ENCODE peak calls at places on chromosomes 7 and 10, in ten cellular contexts. One of them, this sample, is unnamed.

GRCh38 chr10:42990016-42990720 is 86.7 kb upstream of the RET start:
- DNase-seq in lower lobe of right lung: peak; percentile 34
- DNase-seq in pancreas: no peak
- DNase-seq in psoas muscle: no peak
- DNase-seq in bronchial epithelial cell: no peak
- DNase-seq in HepG2: no peak
- DNase-seq in HL-60: no peak
- DNase-seq in astrocyte of the spinal cord: no peak
- DNase-seq in mesenchymal stem cell: no peak
- DNase-seq in retinal pigment epithelial cell: no peak
- DNase-seq in this sample: no peak

GRCh38 chr7:66183700-66184099 is 21.4 kb upstream of the TPST1 start:
- DNase-seq in lower lobe of right lung: no peak
- DNase-seq in pancreas: no peak
- DNase-seq in psoas muscle: no peak
- DNase-seq in bronchial epithelial cell: peak; percentile 88
- DNase-seq in HepG2: no peak
- DNase-seq in HL-60: no peak
- DNase-seq in astrocyte of the spinal cord: peak; percentile 59
- DNase-seq in mesenchymal stem cell: peak; percentile 96
- DNase-seq in retinal pigment epithelial cell: peak; percentile 90
- DNase-seq in this sample: no peak

GRCh38 chr7:55971045-55971444 is 6.7 kb downstream of the NIPSNAP2 start:
- DNase-seq in lower lobe of right lung: no peak
- DNase-seq in pancreas: no peak
- DNase-seq in psoas muscle: no peak
- DNase-seq in bronchial epithelial cell: no peak
- DNase-seq in HepG2: no peak
- DNase-seq in HL-60: no peak
- DNase-seq in astrocyte of the spinal cord: no peak
- DNase-seq in mesenchymal stem cell: no peak
- DNase-seq in retinal pigment epithelial cell: no peak
- DNase-seq in this sample: no peak

GRCh38 chr7:21996641-21997040 is 50.9 kb upstream of the CDCA7L start:
- DNase-seq in lower lobe of right lung: no peak
- DNase-seq in pancreas: no peak
- DNase-seq in psoas muscle: no peak
- DNase-seq in bronchial epithelial cell: peak; percentile 98
- DNase-seq in HepG2: no peak
- DNase-seq in HL-60: no peak
- DNase-seq in astrocyte of the spinal cord: no peak
- DNase-seq in mesenchymal stem cell: no peak
- DNase-seq in retinal pigment epithelial cell: no peak
- DNase-seq in this sample: no peak

GRCh38 chr7:107294182-107294581 is 125.4 kb downstream of the HBP1 start:
- DNase-seq in lower lobe of right lung: no peak
- DNase-seq in pancreas: no peak
- DNase-seq in psoas muscle: no peak
- DNase-seq in bronchial epithelial cell: no peak
- DNase-seq in HepG2: no peak
- DNase-seq in HL-60: no peak
- DNase-seq in astrocyte of the spinal cord: no peak
- DNase-seq in mesenchymal stem cell: no peak
- DNase-seq in retinal pigment epithelial cell: no peak
- DNase-seq in this sample: no peak

GRCh38 chr7:102291056-102291915 is 4.6 kb downstream of the SH2B2 start:
- DNase-seq in lower lobe of right lung: no peak
- DNase-seq in pancreas: no peak
- DNase-seq in psoas muscle: no peak
- DNase-seq in bronchial epithelial cell: peak; percentile 29
- DNase-seq in HepG2: no peak
- DNase-seq in HL-60: no peak
- DNase-seq in astrocyte of the spinal cord: no peak
- DNase-seq in mesenchymal stem cell: no peak
- DNase-seq in retinal pigment epithelial cell: no peak
- DNase-seq in this sample: no peak

GRCh38 chr10:17867056-17867455 is 57.9 kb downstream of the MRC1 start:
- DNase-seq in lower lobe of right lung: no peak
- DNase-seq in pancreas: no peak
- DNase-seq in psoas muscle: no peak
- DNase-seq in bronchial epithelial cell: no peak
- DNase-seq in HepG2: no peak
- DNase-seq in HL-60: no peak
- DNase-seq in astrocyte of the spinal cord: no peak
- DNase-seq in mesenchymal stem cell: no peak
- DNase-seq in retinal pigment epithelial cell: no peak
- DNase-seq in this sample: no peak

GRCh38 chr7:146655928-146656797 is 539.6 kb downstream of the CNTNAP2 start:
- DNase-seq in lower lobe of right lung: no peak
- DNase-seq in pancreas: no peak
- DNase-seq in psoas muscle: no peak
- DNase-seq in bronchial epithelial cell: no peak
- DNase-seq in HepG2: no peak
- DNase-seq in HL-60: peak; percentile 61
- DNase-seq in astrocyte of the spinal cord: no peak
- DNase-seq in mesenchymal stem cell: peak; percentile 9
- DNase-seq in retinal pigment epithelial cell: no peak
- DNase-seq in this sample: no peak

GRCh38 chr7:88111136-88111748 is 108.6 kb downstream of the SRI start:
- DNase-seq in lower lobe of right lung: no peak
- DNase-seq in pancreas: no peak
- DNase-seq in psoas muscle: no peak
- DNase-seq in bronchial epithelial cell: peak; percentile 59
- DNase-seq in HepG2: peak; percentile 35
- DNase-seq in HL-60: no peak
- DNase-seq in astrocyte of the spinal cord: peak; percentile 74
- DNase-seq in mesenchymal stem cell: peak; percentile 43
- DNase-seq in retinal pigment epithelial cell: peak; percentile 11
- DNase-seq in this sample: peak; percentile 46

GRCh38 chr7:131336956-131337355 is 9.3 kb downstream of the MKLN1 start:
- DNase-seq in lower lobe of right lung: no peak
- DNase-seq in pancreas: no peak
- DNase-seq in psoas muscle: no peak
- DNase-seq in bronchial epithelial cell: no peak
- DNase-seq in HepG2: peak; percentile 20
- DNase-seq in HL-60: peak; percentile 35
- DNase-seq in astrocyte of the spinal cord: peak; percentile 33
- DNase-seq in mesenchymal stem cell: peak; percentile 45
- DNase-seq in retinal pigment epithelial cell: no peak
- DNase-seq in this sample: no peak

GRCh38 chr7:76512941-76513816 is 2.8 kb downstream of the UPK3B start:
- DNase-seq in lower lobe of right lung: no peak
- DNase-seq in pancreas: no peak
- DNase-seq in psoas muscle: peak; percentile 15
- DNase-seq in bronchial epithelial cell: no peak
- DNase-seq in HepG2: peak; percentile 54
- DNase-seq in HL-60: no peak
- DNase-seq in astrocyte of the spinal cord: no peak
- DNase-seq in mesenchymal stem cell: peak; percentile 34
- DNase-seq in retinal pigment epithelial cell: no peak
- DNase-seq in this sample: no peak

GRCh38 chr10:119139464-119140067 is 25.9 kb downstream of the SFXN4 start:
- DNase-seq in lower lobe of right lung: peak; percentile 52
- DNase-seq in pancreas: no peak
- DNase-seq in psoas muscle: no peak
- DNase-seq in bronchial epithelial cell: peak; percentile 41
- DNase-seq in HepG2: peak; percentile 28
- DNase-seq in HL-60: no peak
- DNase-seq in astrocyte of the spinal cord: no peak
- DNase-seq in mesenchymal stem cell: peak; percentile 32
- DNase-seq in retinal pigment epithelial cell: no peak
- DNase-seq in this sample: no peak

GRCh38 chr7:1947586-1948217 is 277.6 kb downstream of the ELFN1 start:
- DNase-seq in lower lobe of right lung: peak; percentile 39
- DNase-seq in pancreas: no peak
- DNase-seq in psoas muscle: peak; percentile 11
- DNase-seq in bronchial epithelial cell: no peak
- DNase-seq in HepG2: no peak
- DNase-seq in HL-60: no peak
- DNase-seq in astrocyte of the spinal cord: no peak
- DNase-seq in mesenchymal stem cell: no peak
- DNase-seq in retinal pigment epithelial cell: no peak
- DNase-seq in this sample: no peak

GRCh38 chr7:70406419-70407189 is 725.3 kb upstream of the GALNT17 start:
- DNase-seq in lower lobe of right lung: no peak
- DNase-seq in pancreas: no peak
- DNase-seq in psoas muscle: no peak
- DNase-seq in bronchial epithelial cell: no peak
- DNase-seq in HepG2: no peak
- DNase-seq in HL-60: no peak
- DNase-seq in astrocyte of the spinal cord: no peak
- DNase-seq in mesenchymal stem cell: no peak
- DNase-seq in retinal pigment epithelial cell: no peak
- DNase-seq in this sample: no peak

GRCh38 chr7:83005410-83005809 is 157.3 kb downstream of the PCLO start:
- DNase-seq in lower lobe of right lung: no peak
- DNase-seq in pancreas: no peak
- DNase-seq in psoas muscle: no peak
- DNase-seq in bronchial epithelial cell: peak; percentile 13
- DNase-seq in HepG2: no peak
- DNase-seq in HL-60: no peak
- DNase-seq in astrocyte of the spinal cord: peak; percentile 14
- DNase-seq in mesenchymal stem cell: peak; percentile 34
- DNase-seq in retinal pigment epithelial cell: no peak
- DNase-seq in this sample: no peak

GRCh38 chr7:102426268-102427031 is 6.9 kb upstream of the ORAI2 start:
- DNase-seq in lower lobe of right lung: peak; percentile 71
- DNase-seq in pancreas: no peak
- DNase-seq in psoas muscle: no peak
- DNase-seq in bronchial epithelial cell: no peak
- DNase-seq in HepG2: no peak
- DNase-seq in HL-60: peak; percentile 60
- DNase-seq in astrocyte of the spinal cord: no peak
- DNase-seq in mesenchymal stem cell: no peak
- DNase-seq in retinal pigment epithelial cell: no peak
- DNase-seq in this sample: no peak

GRCh38 chr7:5607958-5608656 is 173.4 kb downstream of the RNF216 start:
- DNase-seq in lower lobe of right lung: no peak
- DNase-seq in pancreas: no peak
- DNase-seq in psoas muscle: no peak
- DNase-seq in bronchial epithelial cell: peak; percentile 91
- DNase-seq in HepG2: no peak
- DNase-seq in HL-60: no peak
- DNase-seq in astrocyte of the spinal cord: no peak
- DNase-seq in mesenchymal stem cell: no peak
- DNase-seq in retinal pigment epithelial cell: no peak
- DNase-seq in this sample: no peak

GRCh38 chr7:42929449-42929848 is 2.5 kb downstream of the PSMA2 start:
- DNase-seq in lower lobe of right lung: no peak
- DNase-seq in pancreas: no peak
- DNase-seq in psoas muscle: no peak
- DNase-seq in bronchial epithelial cell: no peak
- DNase-seq in HepG2: no peak
- DNase-seq in HL-60: no peak
- DNase-seq in astrocyte of the spinal cord: no peak
- DNase-seq in mesenchymal stem cell: no peak
- DNase-seq in retinal pigment epithelial cell: no peak
- DNase-seq in this sample: no peak

GRCh38 chr7:42930889-42931288 is 1.1 kb downstream of the PSMA2 start:
- DNase-seq in lower lobe of right lung: no peak
- DNase-seq in pancreas: no peak
- DNase-seq in psoas muscle: no peak
- DNase-seq in bronchial epithelial cell: no peak
- DNase-seq in HepG2: no peak
- DNase-seq in HL-60: no peak
- DNase-seq in astrocyte of the spinal cord: peak; percentile 5
- DNase-seq in mesenchymal stem cell: peak; percentile 22
- DNase-seq in retinal pigment epithelial cell: no peak
- DNase-seq in this sample: no peak

GRCh38 chr7:42931447-42931833 is 534 bp downstream of the PSMA2 start:
- DNase-seq in lower lobe of right lung: no peak
- DNase-seq in pancreas: no peak
- DNase-seq in psoas muscle: no peak
- DNase-seq in bronchial epithelial cell: no peak
- DNase-seq in HepG2: no peak
- DNase-seq in HL-60: no peak
- DNase-seq in astrocyte of the spinal cord: no peak
- DNase-seq in mesenchymal stem cell: peak; percentile 66
- DNase-seq in retinal pigment epithelial cell: no peak
- DNase-seq in this sample: no peak

GRCh38 chr7:42926204-42926603 is 5.8 kb downstream of the PSMA2 start:
- DNase-seq in lower lobe of right lung: no peak
- DNase-seq in pancreas: no peak
- DNase-seq in psoas muscle: no peak
- DNase-seq in bronchial epithelial cell: no peak
- DNase-seq in HepG2: no peak
- DNase-seq in HL-60: no peak
- DNase-seq in astrocyte of the spinal cord: no peak
- DNase-seq in mesenchymal stem cell: no peak
- DNase-seq in retinal pigment epithelial cell: no peak
- DNase-seq in this sample: no peak

GRCh38 chr7:42928754-42929153 is 3.2 kb downstream of the PSMA2 start:
- DNase-seq in lower lobe of right lung: no peak
- DNase-seq in pancreas: no peak
- DNase-seq in psoas muscle: no peak
- DNase-seq in bronchial epithelial cell: no peak
- DNase-seq in HepG2: no peak
- DNase-seq in HL-60: no peak
- DNase-seq in astrocyte of the spinal cord: no peak
- DNase-seq in mesenchymal stem cell: no peak
- DNase-seq in retinal pigment epithelial cell: no peak
- DNase-seq in this sample: no peak
- H3K4me3 ChIP-seq in lower lobe of right lung: no peak overlapping the region
- H3K4me3 ChIP-seq in pancreas: no peak overlapping the region
- H3K4me3 ChIP-seq in psoas muscle: no peak overlapping the region
- H3K4me3 ChIP-seq in bronchial epithelial cell: no peak overlapping the region
- H3K4me3 ChIP-seq in HepG2: no peak overlapping the region
- H3K4me3 ChIP-seq in HL-60: no peak overlapping the region
- H3K4me3 ChIP-seq in astrocyte of the spinal cord: no peak overlapping the region
- H3K4me3 ChIP-seq in mesenchymal stem cell: no peak overlapping the region
- H3K4me3 ChIP-seq in retinal pigment epithelial cell: no peak overlapping the region
- H3K4me3 ChIP-seq in this sample: no peak overlapping the region

GRCh38 chr7:139683137-139683871 is 94.5 kb downstream of the HIPK2 start:
- DNase-seq in lower lobe of right lung: no peak
- DNase-seq in pancreas: no peak
- DNase-seq in psoas muscle: no peak
- DNase-seq in bronchial epithelial cell: peak; percentile 36
- DNase-seq in HepG2: no peak
- DNase-seq in HL-60: no peak
- DNase-seq in astrocyte of the spinal cord: peak; percentile 79
- DNase-seq in mesenchymal stem cell: peak; percentile 78
- DNase-seq in retinal pigment epithelial cell: no peak
- DNase-seq in this sample: no peak
- H3K4me3 ChIP-seq in lower lobe of right lung: no peak overlapping the region
- H3K4me3 ChIP-seq in pancreas: no peak overlapping the region
- H3K4me3 ChIP-seq in psoas muscle: no peak overlapping the region
- H3K4me3 ChIP-seq in bronchial epithelial cell: no peak overlapping the region
- H3K4me3 ChIP-seq in HepG2: no peak overlapping the region
- H3K4me3 ChIP-seq in HL-60: no peak overlapping the region
- H3K4me3 ChIP-seq in astrocyte of the spinal cord: no peak overlapping the region
- H3K4me3 ChIP-seq in mesenchymal stem cell: no peak overlapping the region
- H3K4me3 ChIP-seq in retinal pigment epithelial cell: no peak overlapping the region
- H3K4me3 ChIP-seq in this sample: no peak overlapping the region

GRCh38 chr10:1293147-1293546 is 237.0 kb downstream of the WDR37 start:
- DNase-seq in lower lobe of right lung: no peak
- DNase-seq in pancreas: no peak
- DNase-seq in psoas muscle: no peak
- DNase-seq in bronchial epithelial cell: no peak
- DNase-seq in HepG2: no peak
- DNase-seq in HL-60: no peak
- DNase-seq in astrocyte of the spinal cord: no peak
- DNase-seq in mesenchymal stem cell: peak; percentile 1
- DNase-seq in retinal pigment epithelial cell: no peak
- DNase-seq in this sample: no peak
- H3K4me3 ChIP-seq in lower lobe of right lung: no peak overlapping the region
- H3K4me3 ChIP-seq in pancreas: no peak overlapping the region
- H3K4me3 ChIP-seq in psoas muscle: no peak overlapping the region
- H3K4me3 ChIP-seq in bronchial epithelial cell: no peak overlapping the region
- H3K4me3 ChIP-seq in HepG2: no peak overlapping the region
- H3K4me3 ChIP-seq in HL-60: no peak overlapping the region
- H3K4me3 ChIP-seq in astrocyte of the spinal cord: no peak overlapping the region
- H3K4me3 ChIP-seq in mesenchymal stem cell: no peak overlapping the region
- H3K4me3 ChIP-seq in retinal pigment epithelial cell: no peak overlapping the region
- H3K4me3 ChIP-seq in this sample: no peak overlapping the region

GRCh38 chr10:123309740-123310139 is 155.5 kb downstream of the BUB3 start:
- DNase-seq in lower lobe of right lung: peak; percentile 75
- DNase-seq in pancreas: no peak
- DNase-seq in psoas muscle: no peak
- DNase-seq in bronchial epithelial cell: peak; percentile 73
- DNase-seq in HepG2: no peak
- DNase-seq in HL-60: no peak
- DNase-seq in astrocyte of the spinal cord: peak; percentile 6
- DNase-seq in mesenchymal stem cell: no peak
- DNase-seq in retinal pigment epithelial cell: no peak
- DNase-seq in this sample: no peak
- H3K4me3 ChIP-seq in lower lobe of right lung: no peak overlapping the region
- H3K4me3 ChIP-seq in pancreas: no peak overlapping the region
- H3K4me3 ChIP-seq in psoas muscle: no peak overlapping the region
- H3K4me3 ChIP-seq in bronchial epithelial cell: no peak overlapping the region
- H3K4me3 ChIP-seq in HepG2: no peak overlapping the region
- H3K4me3 ChIP-seq in HL-60: no peak overlapping the region
- H3K4me3 ChIP-seq in astrocyte of the spinal cord: no peak overlapping the region
- H3K4me3 ChIP-seq in mesenchymal stem cell: peak overlapping the region; percentile 32
- H3K4me3 ChIP-seq in retinal pigment epithelial cell: no peak overlapping the region
- H3K4me3 ChIP-seq in this sample: no peak overlapping the region